ENCODE peak calls at places on chromosomes 2 and 18, in five cellular contexts. One of them, this sample, is unnamed.

GRCh38 chr18:44852818-44853217 is 172.1 kb downstream of the SETBP1 start:
- DNase-seq in stimulated activated CD8-positive, alpha-beta memory T cell treated with anti-CD3 and anti-CD28 coated beads, Interleukin-2, amount 100 ng/mL, for 1 hour: no peak
- DNase-seq in H7: no peak
- DNase-seq in naive B cell: no peak
- DNase-seq in tibial artery: no peak
- DNase-seq in this sample: no peak

GRCh38 chr2:218301176-218301819 is 9.0 kb upstream of the TMBIM1 start:
- DNase-seq in stimulated activated CD8-positive, alpha-beta memory T cell treated with anti-CD3 and anti-CD28 coated beads, Interleukin-2, amount 100 ng/mL, for 1 hour: peak
- DNase-seq in H7: peak
- DNase-seq in naive B cell: peak
- DNase-seq in tibial artery: peak
- DNase-seq in this sample: peak

GRCh38 chr2:178194600-178195389 is 483 bp downstream of the OSBPL6 start:
- DNase-seq in stimulated activated CD8-positive, alpha-beta memory T cell treated with anti-CD3 and anti-CD28 coated beads, Interleukin-2, amount 100 ng/mL, for 1 hour: no peak
- DNase-seq in H7: peak
- DNase-seq in naive B cell: no peak
- DNase-seq in tibial artery: peak
- DNase-seq in this sample: no peak

GRCh38 chr18:58098706-58099105 is 54.7 kb downstream of the NEDD4L start:
- DNase-seq in stimulated activated CD8-positive, alpha-beta memory T cell treated with anti-CD3 and anti-CD28 coated beads, Interleukin-2, amount 100 ng/mL, for 1 hour: no peak
- DNase-seq in H7: no peak
- DNase-seq in naive B cell: no peak
- DNase-seq in tibial artery: no peak
- DNase-seq in this sample: no peak

GRCh38 chr2:25268136-25268535 is 73.6 kb downstream of the DNMT3A start:
- DNase-seq in stimulated activated CD8-positive, alpha-beta memory T cell treated with anti-CD3 and anti-CD28 coated beads, Interleukin-2, amount 100 ng/mL, for 1 hour: no peak
- DNase-seq in H7: no peak
- DNase-seq in naive B cell: no peak
- DNase-seq in tibial artery: no peak
- DNase-seq in this sample: no peak

GRCh38 chr2:201532686-201533304 is 81.3 kb downstream of the STRADB start:
- DNase-seq in stimulated activated CD8-positive, alpha-beta memory T cell treated with anti-CD3 and anti-CD28 coated beads, Interleukin-2, amount 100 ng/mL, for 1 hour: no peak
- DNase-seq in H7: no peak
- DNase-seq in naive B cell: no peak
- DNase-seq in tibial artery: no peak
- DNase-seq in this sample: no peak

GRCh38 chr2:180715044-180715443 is 265.4 kb upstream of the UBE2E3 start:
- DNase-seq in stimulated activated CD8-positive, alpha-beta memory T cell treated with anti-CD3 and anti-CD28 coated beads, Interleukin-2, amount 100 ng/mL, for 1 hour: no peak
- DNase-seq in H7: no peak
- DNase-seq in naive B cell: no peak
- DNase-seq in tibial artery: no peak
- DNase-seq in this sample: no peak

GRCh38 chr2:11129598-11130449 is 25.4 kb upstream of the SLC66A3 start:
- DNase-seq in stimulated activated CD8-positive, alpha-beta memory T cell treated with anti-CD3 and anti-CD28 coated beads, Interleukin-2, amount 100 ng/mL, for 1 hour: peak
- DNase-seq in H7: peak
- DNase-seq in naive B cell: peak
- DNase-seq in tibial artery: no peak
- DNase-seq in this sample: no peak

GRCh38 chr18:31549416-31549815 is 42.3 kb upstream of the TTR start:
- DNase-seq in stimulated activated CD8-positive, alpha-beta memory T cell treated with anti-CD3 and anti-CD28 coated beads, Interleukin-2, amount 100 ng/mL, for 1 hour: no peak
- DNase-seq in H7: no peak
- DNase-seq in naive B cell: no peak
- DNase-seq in tibial artery: no peak
- DNase-seq in this sample: no peak

GRCh38 chr2:113278073-113278811 is 479 bp downstream of the PAX8 start:
- DNase-seq in stimulated activated CD8-positive, alpha-beta memory T cell treated with anti-CD3 and anti-CD28 coated beads, Interleukin-2, amount 100 ng/mL, for 1 hour: no peak
- DNase-seq in H7: peak
- DNase-seq in naive B cell: no peak
- DNase-seq in tibial artery: no peak
- DNase-seq in this sample: no peak

GRCh38 chr18:79382681-79383387 is 12.9 kb upstream of the NFATC1 start:
- DNase-seq in stimulated activated CD8-positive, alpha-beta memory T cell treated with anti-CD3 and anti-CD28 coated beads, Interleukin-2, amount 100 ng/mL, for 1 hour: no peak
- DNase-seq in H7: peak
- DNase-seq in naive B cell: no peak
- DNase-seq in tibial artery: no peak
- DNase-seq in this sample: no peak

GRCh38 chr2:210954508-210954907 is 398.1 kb downstream of the CPS1 start:
- DNase-seq in stimulated activated CD8-positive, alpha-beta memory T cell treated with anti-CD3 and anti-CD28 coated beads, Interleukin-2, amount 100 ng/mL, for 1 hour: no peak
- DNase-seq in H7: no peak
- DNase-seq in naive B cell: no peak
- DNase-seq in tibial artery: no peak
- DNase-seq in this sample: no peak

GRCh38 chr18:58235001-58235436 is 191.0 kb downstream of the NEDD4L start:
- DNase-seq in stimulated activated CD8-positive, alpha-beta memory T cell treated with anti-CD3 and anti-CD28 coated beads, Interleukin-2, amount 100 ng/mL, for 1 hour: no peak
- DNase-seq in H7: no peak
- DNase-seq in naive B cell: no peak
- DNase-seq in tibial artery: no peak
- DNase-seq in this sample: no peak

GRCh38 chr2:108454440-108454839 is 5.4 kb downstream of the GCC2 start:
- DNase-seq in stimulated activated CD8-positive, alpha-beta memory T cell treated with anti-CD3 and anti-CD28 coated beads, Interleukin-2, amount 100 ng/mL, for 1 hour: no peak
- DNase-seq in H7: no peak
- DNase-seq in naive B cell: no peak
- DNase-seq in tibial artery: no peak
- DNase-seq in this sample: no peak

GRCh38 chr2:45169339-45170190 is 160.3 kb upstream of the SIX2 start:
- DNase-seq in stimulated activated CD8-positive, alpha-beta memory T cell treated with anti-CD3 and anti-CD28 coated beads, Interleukin-2, amount 100 ng/mL, for 1 hour: no peak
- DNase-seq in H7: peak
- DNase-seq in naive B cell: no peak
- DNase-seq in tibial artery: no peak
- DNase-seq in this sample: no peak

GRCh38 chr2:239188536-239188935 is 212.3 kb downstream of the HDAC4 start:
- DNase-seq in stimulated activated CD8-positive, alpha-beta memory T cell treated with anti-CD3 and anti-CD28 coated beads, Interleukin-2, amount 100 ng/mL, for 1 hour: no peak
- DNase-seq in H7: no peak
- DNase-seq in naive B cell: no peak
- DNase-seq in tibial artery: peak
- DNase-seq in this sample: peak

This sample was measured in suprapubic skin.